ENCODE peak calls at places on chromosomes 13 and 19, in four cellular contexts. G is A549, J is endothelial cell of umbilical vein, F is HepG2. X is an unnamed sample.

GRCh38 chr19:50384685-50385535 is 763 bp downstream of the POLD1 start:
- DNase-seq in J (no peak), F (no peak), G (no peak), X (peak; percentile 48)

GRCh38 chr13:94249512-94249911 is 230.0 kb downstream of the DCT start:
- DNase-seq in J (no peak), G (no peak), F (peak; percentile 27), X (no peak)

GRCh38 chr13:95338905-95339304 is 37.7 kb upstream of the ABCC4 start:
- DNase-seq in F (no peak), G (no peak), J (no peak), X (no peak)

GRCh38 chr13:100506154-100506553 is 82.4 kb downstream of the GGACT start:
- DNase-seq in J (no peak), F (no peak), G (no peak), X (no peak)

GRCh38 chr13:72643339-72643989 is 84.0 kb downstream of the MZT1 start:
- DNase-seq in J (peak; percentile 58), F (peak; percentile 41), G (peak; percentile 47), X (peak; percentile 59)

GRCh38 chr13:112956516-112957294 is 12.3 kb upstream of the MCF2L start:
- DNase-seq in F (peak; percentile 77), G (no peak), J (no peak), X (no peak)

GRCh38 chr19:38429055-38429810 is 3.2 kb upstream of the RASGRP4 start:
- DNase-seq in F (no peak), G (no peak), J (no peak), X (no peak)

GRCh38 chr13:74256969-74257368 is 122.8 kb upstream of the KLF12 start:
- DNase-seq in G (no peak), J (no peak), F (no peak), X (no peak)

GRCh38 chr13:33017410-33017929 is 1.2 kb downstream of the KL start:
- DNase-seq in J (peak; percentile 30), G (peak; percentile 69), F (peak; percentile 18), X (peak; percentile 43)

GRCh38 chr19:33194884-33195710 is 967 bp downstream of the LRP3 start:
- DNase-seq in G (peak; percentile 65), F (peak; percentile 67), J (no peak), X (peak; percentile 49)

GRCh38 chr19:20414133-20414532 is 151.4 kb downstream of the ZNF737 start:
- DNase-seq in J (no peak), G (no peak), F (no peak), X (no peak)

GRCh38 chr19:34482380-34483250 is 1.1 kb downstream of the WTIP start:
- DNase-seq in F (no peak), G (peak; percentile 64), J (peak; percentile 30), X (no peak)

GRCh38 chr19:5186293-5187050 is 154.1 kb downstream of the PTPRS start:
- DNase-seq in G (peak; percentile 45), J (no peak), F (no peak), X (no peak)

GRCh38 chr13:84399320-84400085 is 517.2 kb upstream of the SLITRK1 start:
- DNase-seq in J (no peak), F (peak; percentile 30), G (peak; percentile 7), X (peak; percentile 15)

GRCh38 chr13:90336507-90336906 is 1011.0 kb upstream of the MIR17HG start:
- DNase-seq in F (no peak), G (no peak), J (no peak), X (no peak)

GRCh38 chr13:30448441-30448840 is 17.3 kb downstream of the HMGB1 start:
- DNase-seq in F (no peak), J (no peak), G (no peak), X (no peak)

GRCh38 chr13:114032121-114032799 is 58.4 kb upstream of the C13orf46 start:
- DNase-seq in F (peak; percentile 47), J (peak; percentile 84), G (no peak), X (no peak)

GRCh38 chr13:98983182-98983581 is 5.3 kb upstream of the DOCK9 start:
- DNase-seq in G (no peak), J (peak; percentile 79), F (no peak), X (no peak)

GRCh38 chr19:52648336-52648990 is 10.3 kb upstream of the ZNF83 start:
- DNase-seq in G (no peak), J (no peak), F (no peak), X (no peak)

GRCh38 chr19:6654347-6655310 is 15.3 kb downstream of the TNFSF14 start:
- DNase-seq in F (no peak), J (no peak), G (no peak), X (peak; percentile 39)

GRCh38 chr13:44801990-44802389 is 187.3 kb downstream of the NUFIP1 start:
- DNase-seq in G (peak; percentile 25), F (no peak), J (peak; percentile 92), X (peak; percentile 61)

GRCh38 chr13:99892189-99892588 is 79.4 kb downstream of the ZIC5 start:
- DNase-seq in J (no peak), G (no peak), F (no peak), X (no peak)

GRCh38 chr19:33720691-33721682 is 75.7 kb upstream of the KCTD15 start:
- DNase-seq in G (peak; percentile 24), J (no peak), F (peak; percentile 10), X (no peak)

GRCh38 chr13:93628136-93628535 is 401.5 kb downstream of the GPC6 start:
- DNase-seq in J (no peak), F (no peak), G (no peak), X (no peak)

GRCh38 chr13:61414686-61415664 is 674 bp downstream of the PCDH20 start:
- DNase-seq in F (peak; percentile 26), J (peak; percentile 4), G (peak; percentile 7), X (no peak)

GRCh38 chr19:51931921-51932320 is 4.6 kb downstream of the ZNF613 start:
- DNase-seq in J (no peak), G (no peak), F (no peak), X (no peak)

GRCh38 chr13:101019126-101019525 is 344.5 kb upstream of the TMTC4 start:
- DNase-seq in G (no peak), J (no peak), F (no peak), X (no peak)

GRCh38 chr13:102443234-102443633 is 41.4 kb upstream of the FGF14 start:
- DNase-seq in F (no peak), J (no peak), G (no peak), X (no peak)

GRCh38 chr13:49561064-49561410 is 24.3 kb downstream of the RCBTB1 start:
- DNase-seq in F (peak; percentile 23), G (peak; percentile 5), J (no peak), X (no peak)

GRCh38 chr13:34863360-34864135 is 78.5 kb upstream of the NBEA start:
- DNase-seq in J (peak; percentile 27), G (peak; percentile 75), F (peak; percentile 3), X (peak; percentile 7)

GRCh38 chr19:12789098-12789903 is 2.0 kb upstream of the JUNB start:
- DNase-seq in J (peak; percentile 28), F (no peak), G (peak; percentile 53), X (no peak)

DNA sequence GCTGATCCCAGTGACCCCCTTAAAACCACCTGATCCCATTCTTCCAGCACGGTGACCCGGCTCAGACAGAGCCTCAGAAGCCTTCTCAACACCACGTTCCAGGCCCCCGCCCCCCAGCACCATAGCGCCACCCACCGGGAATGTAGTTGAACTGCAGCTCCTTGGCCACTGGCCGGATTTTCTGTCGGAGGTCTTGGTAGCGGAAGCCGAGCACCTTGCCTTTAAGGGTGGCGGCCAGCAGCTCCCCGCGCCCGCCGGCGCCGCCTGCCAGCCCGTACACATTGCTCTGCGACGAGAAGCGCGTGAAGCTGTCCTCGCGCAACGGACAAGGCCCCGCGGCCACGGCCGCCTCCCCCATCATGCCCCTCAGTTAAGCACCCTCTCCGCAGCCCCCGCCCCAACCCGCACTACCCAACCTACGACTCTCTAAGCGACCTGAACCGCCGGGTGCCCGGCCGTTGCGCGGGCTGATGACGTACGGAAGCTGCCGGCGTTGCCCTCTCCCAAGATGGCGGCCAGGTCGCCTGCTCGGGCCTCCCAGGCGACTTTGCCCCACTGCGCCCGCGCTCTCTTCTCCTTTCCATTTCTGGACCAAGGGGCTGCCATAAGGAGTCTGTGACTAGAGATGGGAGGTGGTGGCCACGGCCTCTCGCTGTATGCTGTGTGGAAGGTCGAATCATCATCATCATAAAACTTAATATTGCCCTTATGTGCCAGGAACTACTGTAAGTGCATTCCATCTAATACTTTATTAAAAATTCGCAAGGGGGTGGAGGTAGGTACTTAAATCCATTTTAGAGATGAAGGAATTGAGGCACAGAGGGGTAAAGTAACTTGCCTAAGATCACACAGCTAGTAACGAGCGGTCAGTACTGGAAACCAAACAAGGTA is at the start of gene KPTN:
- DNase-seq in G (peak; percentile 96), F (peak; percentile 77), J (peak; percentile 91), X (peak; percentile 100)
- TF ChIP-seq MYC in G (peak; percentile 78), F (peak; percentile 68), J (no peak), X (peak; percentile 93)

DNA sequence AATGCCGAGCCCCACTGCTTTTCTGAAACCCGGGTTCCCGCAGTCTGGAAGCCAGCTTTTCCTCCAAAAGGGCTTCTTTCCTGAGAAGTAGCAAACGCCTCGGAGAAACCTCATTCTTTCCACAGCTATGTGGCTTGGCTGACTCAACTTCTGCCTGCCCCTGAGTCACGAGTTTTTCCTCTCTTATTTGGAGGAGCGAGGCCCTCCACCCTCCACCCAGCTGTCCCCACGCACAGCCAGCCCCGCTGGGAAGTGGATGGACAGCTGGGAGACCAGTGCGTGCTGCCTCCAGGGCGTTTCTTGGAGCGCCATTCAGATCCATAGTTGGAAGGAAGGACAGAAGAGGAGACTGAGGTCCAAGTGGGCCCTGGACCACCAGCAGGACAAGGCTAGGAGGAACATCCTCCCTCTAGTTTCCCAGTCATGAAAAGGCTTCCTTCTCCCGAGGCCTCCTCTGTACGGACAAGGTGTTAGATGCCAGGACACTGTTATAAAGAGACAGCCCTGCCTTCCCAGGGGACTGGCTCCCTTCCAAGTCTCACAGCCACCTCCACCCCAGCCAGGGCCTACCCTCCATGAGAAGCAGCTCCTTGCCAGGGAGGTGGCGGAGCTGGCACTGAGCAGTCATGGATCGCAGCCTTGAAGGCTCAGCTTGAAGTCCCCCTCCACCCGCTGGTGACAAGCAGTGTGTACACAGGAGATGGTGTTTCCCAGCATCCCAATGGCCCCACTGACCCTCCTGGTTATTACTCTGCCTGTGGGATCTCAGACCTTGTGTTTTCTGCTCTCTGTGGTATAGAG is 2.5 kb upstream of the PLEKHF1 start:
- DNase-seq in F (no peak), G (peak; percentile 33), J (peak; percentile 69), X (no peak)
- TF ChIP-seq POLR2A in F (no peak), G (no peak), J (no peak), X (no peak)

GRCh38 chr19:14150770-14151661 is 14.6 kb upstream of the ASF1B start:
- DNase-seq in J (no peak), G (no peak), F (no peak), X (no peak)

GRCh38 chr19:14147797-14148605 is 11.6 kb upstream of the ASF1B start:
- DNase-seq in J (peak; percentile 77), G (peak; percentile 45), F (peak; percentile 39), X (peak; percentile 46)

GRCh38 chr19:14150041-14150769 is 13.8 kb upstream of the ASF1B start:
- DNase-seq in F (no peak), G (no peak), J (no peak), X (no peak)

GRCh38 chr19:14149509-14149994 is 13.2 kb upstream of the ASF1B start:
- DNase-seq in J (peak; percentile 84), G (no peak), F (no peak), X (no peak)

DNA sequence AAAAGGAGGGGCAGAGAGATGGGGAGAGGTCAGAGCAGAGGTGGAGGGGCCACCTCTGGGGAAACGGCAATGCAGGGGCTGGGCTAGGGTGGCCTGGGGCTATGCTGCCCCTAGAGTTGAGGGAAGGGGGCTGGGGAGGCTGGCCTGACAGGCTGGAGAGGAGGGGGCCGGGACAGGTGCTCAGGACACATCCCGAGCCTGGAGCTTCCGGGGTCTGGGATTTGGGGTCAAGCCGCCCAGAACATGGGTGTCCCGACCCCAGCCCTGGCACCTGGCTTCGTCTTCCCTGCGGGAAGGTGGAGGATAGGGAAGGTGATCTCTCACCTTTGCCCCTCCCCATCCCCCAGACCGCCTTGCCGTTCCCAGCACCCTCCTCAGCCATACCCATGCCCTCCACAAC is 12.6 kb upstream of the ASF1B start:
- DNase-seq in J (no peak), F (no peak), G (no peak), X (no peak)
- H3K4me3 ChIP-seq in J (no peak overlapping the region), F (no peak overlapping the region), G (no peak overlapping the region), X (no peak overlapping the region)

GRCh38 chr13:28710161-28710560 is 8.6 kb downstream of the SLC46A3 start:
- DNase-seq in J (no peak), G (no peak), F (no peak), X (no peak)
- TF ChIP-seq MYC in J (no peak), G (no peak), F (no peak), X (no peak)